ENCODE peak calls at places on chromosomes 6 and 20, in seven cellular contexts. B is AML-193, W is NCI-H2171, Q is neural progenitor cell, D is kidney glomerular epithelial cell, F is GM13976, T is left lung. G is an unnamed sample.

GRCh38 chr6:112909781-112910180 is 562.7 kb downstream of the RFPL4B start:
- DNase-seq in Q (no peak), B (no peak), W (no peak), F (no peak), T (no peak), D (peak; percentile 12), G (no peak)

GRCh38 chr6:99099243-99099642 is 151.5 kb upstream of the FBXL4 start:
- DNase-seq in Q (no peak), F (no peak), B (no peak), W (no peak), D (no peak), T (no peak), G (no peak)

GRCh38 chr6:28401172-28401571 is 1.6 kb upstream of the ZSCAN12 start:
- DNase-seq in Q (no peak), B (no peak), D (no peak), F (no peak), W (no peak), T (no peak), G (no peak)

GRCh38 chr6:49202923-49203322 is 260.1 kb downstream of the MMUT start:
- DNase-seq in Q (no peak), B (no peak), W (no peak), F (no peak), D (no peak), T (no peak), G (no peak)

GRCh38 chr20:63737940-63738686 is 1.5 kb upstream of the SLC2A4RG start:
- DNase-seq in D (no peak), Q (peak; percentile 54), W (peak; percentile 31), F (peak; percentile 63), T (peak; percentile 76), B (no peak), G (no peak)

GRCh38 chr6:125104425-125104824 is 49.1 kb upstream of the TPD52L1 start:
- DNase-seq in B (no peak), W (no peak), Q (peak; percentile 80), F (no peak), T (no peak), D (no peak), G (no peak)

GRCh38 chr20:63745961-63746765 is 6.6 kb downstream of the SLC2A4RG start:
- DNase-seq in W (no peak), Q (no peak), T (peak; percentile 71), F (peak; percentile 25), B (no peak), D (no peak), G (no peak)

GRCh38 chr6:170435766-170436165 is 117.3 kb downstream of the PSMB1 start:
- DNase-seq in T (peak; percentile 26), W (no peak), F (no peak), Q (no peak), B (no peak), D (no peak), G (no peak)

GRCh38 chr20:34311118-34312023 is 8.2 kb upstream of the AHCY start:
- DNase-seq in W (no peak), T (no peak), B (no peak), Q (peak; percentile 83), F (no peak), D (no peak), G (no peak)

G was measured in NCI-H1694.